ENCODE peak calls at places on chromosomes 4 and X, in eight cellular contexts. Y, M, K, X, R, H, V and F are unnamed samples.

GRCh38 chr4:76210502-76210901 is 3.1 kb downstream of the SCARB2 start:
- DNase-seq in Y (no peak), K (no peak), M (no peak), X (peak; percentile 44), V (no peak), R (no peak), H (no peak), F (no peak)

GRCh38 chrX:129347291-129347690 is 176.0 kb downstream of the SMARCA1 start:
- DNase-seq in M (no peak), H (no peak), V (no peak), Y (no peak), X (no peak), R (peak; percentile 80), K (no peak), F (no peak)

GRCh38 chr4:117784266-117784665 is 250.0 kb upstream of the NDST3 start:
- DNase-seq in R (no peak), V (no peak), K (no peak), X (no peak), Y (no peak), H (no peak), M (no peak), F (no peak)

GRCh38 chrX:112941209-112941788 is 100.7 kb upstream of the AMOT start:
- DNase-seq in K (no peak), R (no peak), Y (no peak), X (no peak), M (no peak), H (peak; percentile 1), V (no peak), F (no peak)

GRCh38 chr4:7325541-7325940 is 109.2 kb downstream of the PSAPL1 start:
- DNase-seq in K (no peak), X (no peak), R (no peak), Y (no peak), M (no peak), H (no peak), V (no peak), F (no peak)

GRCh38 chrX:67610282-67610681 is 66.5 kb downstream of the AR start:
- DNase-seq in X (no peak), R (no peak), M (no peak), V (no peak), Y (no peak), K (no peak), H (no peak), F (no peak)

GRCh38 chr4:17082186-17082585 is 183.7 kb upstream of the LDB2 start:
- DNase-seq in V (no peak), M (no peak), K (no peak), H (no peak), X (peak; percentile 73), Y (no peak), R (no peak), F (no peak)

GRCh38 chr4:80237992-80238391 is 28.5 kb upstream of the FGF5 start:
- DNase-seq in V (no peak), X (peak; percentile 96), M (no peak), Y (no peak), K (no peak), R (no peak), H (peak; percentile 96), F (no peak)

GRCh38 chr4:84796388-84796787 is 170.1 kb downstream of the WDFY3 start:
- DNase-seq in K (no peak), H (no peak), R (no peak), Y (no peak), X (no peak), M (no peak), V (no peak), F (no peak)

GRCh38 chrX:102712216-102712966 is at the start of gene GPRASP2:
- DNase-seq in M (peak; percentile 60), V (peak; percentile 47), Y (peak; percentile 48), H (no peak), R (peak; percentile 72), K (peak; percentile 61), X (peak; percentile 69), F (no peak)

GRCh38 chr4:2261110-2261852 is 628 bp downstream of the MXD4 start:
- DNase-seq in H (peak; percentile 34), R (peak; percentile 76), V (peak; percentile 65), Y (peak; percentile 64), K (peak; percentile 51), X (peak; percentile 87), M (peak; percentile 67), F (peak; percentile 73)

GRCh38 chr4:56995525-56995924 is 16.8 kb downstream of the POLR2B start:
- DNase-seq in H (peak; percentile 97), X (peak; percentile 94), M (peak; percentile 69), Y (peak; percentile 56), K (peak; percentile 75), R (no peak), V (no peak), F (no peak)

GRCh38 chr4:10605746-10606482 is 78.7 kb downstream of the CLNK start:
- DNase-seq in Y (no peak), R (no peak), M (no peak), K (no peak), H (peak; percentile 85), V (no peak), X (peak; percentile 64), F (no peak)

GRCh38 chrX:107768051-107768450 is 7.5 kb downstream of the TSC22D3 start:
- DNase-seq in X (no peak), M (no peak), R (no peak), H (no peak), Y (no peak), V (no peak), K (no peak), F (no peak)

GRCh38 chr4:55012363-55013255 is 112.8 kb downstream of the KDR start:
- DNase-seq in M (no peak), X (no peak), R (no peak), H (no peak), Y (no peak), V (no peak), K (no peak), F (no peak)

GRCh38 chr4:173046144-173046543 is 122.5 kb upstream of the GALNT7 start:
- DNase-seq in R (no peak), V (no peak), X (no peak), Y (no peak), K (no peak), M (no peak), H (no peak), F (no peak)

GRCh38 chrX:47595701-47596655 is 13.7 kb downstream of the TIMP1 start:
- DNase-seq in H (peak; percentile 89), V (no peak), M (no peak), Y (no peak), X (peak; percentile 12), K (no peak), R (no peak), F (no peak)

GRCh38 chr4:181819951-181820350 is 423.3 kb upstream of the TENM3 start:
- DNase-seq in V (no peak), X (no peak), R (no peak), K (no peak), H (peak; percentile 49), M (no peak), Y (no peak), F (no peak)

GRCh38 chr4:168710353-168710946 is 213.6 kb downstream of the PALLD start:
- DNase-seq in R (peak; percentile 71), V (no peak), K (peak; percentile 49), X (peak; percentile 69), Y (peak; percentile 40), M (no peak), H (peak; percentile 79), F (no peak)

GRCh38 chr4:2858451-2859217 is 15.0 kb downstream of the ADD1 start:
- DNase-seq in Y (no peak), R (no peak), K (no peak), V (no peak), H (peak; percentile 58), X (peak; percentile 67), M (no peak), F (no peak)

GRCh38 chrX:136158685-136159084 is 11.4 kb downstream of the FHL1 start:
- DNase-seq in H (no peak), X (no peak), K (no peak), V (no peak), M (no peak), Y (no peak), R (no peak), F (no peak)
- H3K4me1 ChIP-seq in H (peaks cover 11% of the 10 kb centered on the region), X (peaks cover 13% of the 10 kb centered on the region), K (no peaks in the 10 kb centered on the region), V (no peaks in the 10 kb centered on the region), M (peaks cover 89% of the 10 kb centered on the region), Y (no peaks in the 10 kb centered on the region), R (no peaks in the 10 kb centered on the region), F (peaks cover 3% of the 10 kb centered on the region)

DNA sequence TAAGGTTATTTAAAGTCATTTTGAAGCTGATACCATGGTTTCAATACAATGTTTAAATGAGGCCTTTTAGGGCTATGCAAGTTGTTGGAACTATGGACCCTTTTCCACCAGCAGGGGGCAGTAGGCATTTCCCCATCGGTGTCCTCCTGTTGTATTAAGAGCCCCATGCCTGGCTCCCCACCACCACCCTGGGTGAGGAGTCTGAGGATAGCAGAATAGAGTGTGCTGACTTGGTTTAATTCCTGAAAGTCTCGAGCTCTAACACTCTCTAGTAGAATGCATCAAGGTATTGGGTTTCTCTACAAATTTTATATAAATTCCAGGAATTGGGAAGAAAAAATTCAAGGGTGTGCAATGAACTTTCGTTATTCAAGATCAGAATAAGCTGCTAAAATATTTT is 234.8 kb upstream of the JADE1 start:
- DNase-seq in K (peak; percentile 40), V (peak; percentile 71), R (peak; percentile 92), Y (peak; percentile 85), X (peak; percentile 58), H (peak; percentile 68), M (peak; percentile 49), F (peak; percentile 78)
- H3K27ac ChIP-seq in K (no peak overlapping the region), V (peak overlapping the region; percentile 4), R (no peak overlapping the region), Y (peak overlapping the region; percentile 71), X (peak overlapping the region; percentile 82), H (no peak overlapping the region), M (no peak overlapping the region), F (no peak overlapping the region)

DNA sequence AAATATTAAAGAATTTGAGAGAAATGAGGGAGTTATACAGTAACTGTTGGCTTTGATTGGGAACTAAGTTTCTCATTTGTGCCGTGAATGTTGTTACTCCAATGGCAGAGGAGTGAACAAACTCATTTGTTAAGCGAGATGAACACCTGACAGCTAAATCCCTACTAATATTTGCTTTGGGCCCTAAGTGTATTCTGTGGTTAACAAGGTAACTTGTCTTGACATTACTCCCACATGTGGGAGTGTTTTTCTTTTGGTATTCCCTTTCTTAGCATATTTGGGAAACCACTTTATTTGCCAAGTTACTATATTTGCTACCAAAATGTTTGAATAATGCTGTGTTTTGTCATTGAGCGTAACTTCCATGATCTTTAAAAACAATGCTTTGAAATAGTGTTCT is 82.4 kb downstream of the ARHGAP10 start:
- DNase-seq in V (no peak), Y (no peak), R (no peak), H (no peak), X (no peak), M (no peak), K (no peak), F (no peak)
- H3K4me1 ChIP-seq in V (peaks cover 6% of the 10 kb centered on the region), Y (peaks cover 5% of the 10 kb centered on the region), R (peaks cover 14% of the 10 kb centered on the region), H (peaks cover 4% of the 10 kb centered on the region), X (peaks cover 26% of the 10 kb centered on the region), M (peaks cover 100% of the 10 kb centered on the region), K (no peaks in the 10 kb centered on the region), F (peaks cover 73% of the 10 kb centered on the region)

DNA sequence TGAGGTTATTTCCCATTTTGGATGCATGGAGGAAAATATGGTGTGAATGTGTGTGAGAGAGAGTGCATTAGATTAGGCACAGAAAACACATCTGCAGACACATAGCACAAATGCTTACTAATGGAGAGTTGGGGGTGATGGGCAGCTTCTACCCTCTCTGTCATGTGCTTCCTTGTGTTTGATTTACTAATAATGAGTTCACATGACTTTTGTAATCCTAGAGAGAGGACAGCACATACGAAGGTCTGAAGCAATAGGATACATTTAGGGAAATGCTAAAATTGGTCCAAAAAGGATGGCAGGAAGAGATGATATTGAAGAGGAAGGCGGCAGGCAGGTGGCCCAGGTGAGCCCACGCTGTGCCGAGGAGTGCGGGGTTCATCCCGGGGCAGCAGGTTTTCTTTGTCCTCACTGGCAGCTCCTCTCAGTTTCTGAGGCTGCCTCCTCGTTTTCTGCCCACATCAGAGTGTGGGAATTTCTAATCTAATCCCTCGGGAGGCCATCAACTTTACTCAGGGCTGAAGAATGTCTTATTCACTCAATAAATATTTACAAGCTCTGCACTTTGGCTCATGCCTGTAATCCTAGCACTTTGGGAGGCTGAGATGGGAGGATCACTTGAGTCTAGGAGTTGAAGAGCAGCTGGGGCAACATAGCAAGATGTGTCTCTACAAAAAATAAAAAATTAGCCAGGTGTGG is 15.9 kb upstream of the MAP9 start:
- DNase-seq in X (peak; percentile 53), M (no peak), H (peak; percentile 84), R (no peak), V (no peak), Y (no peak), K (no peak), F (no peak)
- H3K27ac ChIP-seq in X (no peak overlapping the region), M (no peak overlapping the region), H (peak overlapping the region; percentile 63), R (no peak overlapping the region), V (no peak overlapping the region), Y (no peak overlapping the region), K (no peak overlapping the region), F (no peak overlapping the region)